ENCODE peak calls at places on chromosomes 3 and 15, in nine cellular contexts. U is right lobe of liver, V is cardiac muscle cell, W is Karpas-422, O is heart left ventricle, J is HCT116, P is psoas muscle, G is kidney, A is small intestine. X is an unnamed sample. For H3K4me1 and H3K9me3, the result is how much of the 10 kb centered on the place peaks cover.

GRCh38 chr3:46950661-46951241 is 25.8 kb downstream of the CCDC12 start:
- DNase-seq in U (no peak), V (no peak), W (no peak), O (no peak), J (no peak), P (no peak), G (peak), A (no peak), X (no peak)

GRCh38 chr3:114861666-114862065 is 285.4 kb downstream of the ZBTB20 start:
- DNase-seq in U (no peak), V (no peak), W (no peak), O (no peak), J (no peak), P (no peak), G (no peak), A (no peak), X (no peak)

GRCh38 chr3:183991403-183991802 is 26.3 kb downstream of the ABCC5 start:
- DNase-seq in U (no peak), V (no peak), W (no peak), O (no peak), J (no peak), P (no peak), G (no peak), A (no peak), X (no peak)

GRCh38 chr3:157119369-157119951 is 40.5 kb downstream of the CCNL1 start:
- DNase-seq in U (peak), V (no peak), W (no peak), O (no peak), J (no peak), P (no peak), G (no peak), A (peak), X (no peak)

GRCh38 chr3:124206225-124206624 is 214.3 kb upstream of the ROPN1 start:
- DNase-seq in U (no peak), V (no peak), W (no peak), O (no peak), J (no peak), P (no peak), G (no peak), A (no peak), X (no peak)

GRCh38 chr15:50315814-50316630 is 39.0 kb downstream of the GABPB1 start:
- DNase-seq in U (no peak), V (peak), W (peak), O (no peak), J (peak), P (no peak), G (no peak), A (peak), X (no peak)

GRCh38 chr3:62604301-62604700 is 231.0 kb upstream of the FEZF2 start:
- DNase-seq in U (no peak), V (no peak), W (no peak), O (no peak), J (no peak), P (no peak), G (no peak), A (no peak), X (no peak)

GRCh38 chr3:133854971-133855370 is 40.7 kb downstream of the RAB6B start:
- DNase-seq in U (no peak), V (no peak), W (no peak), O (no peak), J (no peak), P (no peak), G (peak), A (no peak), X (no peak)

GRCh38 chr15:77907824-77908751 is 169.4 kb downstream of the TBC1D2B start:
- DNase-seq in U (peak), V (peak), W (peak), O (no peak), J (peak), P (no peak), G (peak), A (no peak), X (peak)

GRCh38 chr3:126571078-126571477 is 12.3 kb upstream of the C3orf22 start:
- DNase-seq in U (no peak), V (no peak), W (no peak), O (no peak), J (no peak), P (no peak), G (no peak), A (no peak), X (no peak)

DNA sequence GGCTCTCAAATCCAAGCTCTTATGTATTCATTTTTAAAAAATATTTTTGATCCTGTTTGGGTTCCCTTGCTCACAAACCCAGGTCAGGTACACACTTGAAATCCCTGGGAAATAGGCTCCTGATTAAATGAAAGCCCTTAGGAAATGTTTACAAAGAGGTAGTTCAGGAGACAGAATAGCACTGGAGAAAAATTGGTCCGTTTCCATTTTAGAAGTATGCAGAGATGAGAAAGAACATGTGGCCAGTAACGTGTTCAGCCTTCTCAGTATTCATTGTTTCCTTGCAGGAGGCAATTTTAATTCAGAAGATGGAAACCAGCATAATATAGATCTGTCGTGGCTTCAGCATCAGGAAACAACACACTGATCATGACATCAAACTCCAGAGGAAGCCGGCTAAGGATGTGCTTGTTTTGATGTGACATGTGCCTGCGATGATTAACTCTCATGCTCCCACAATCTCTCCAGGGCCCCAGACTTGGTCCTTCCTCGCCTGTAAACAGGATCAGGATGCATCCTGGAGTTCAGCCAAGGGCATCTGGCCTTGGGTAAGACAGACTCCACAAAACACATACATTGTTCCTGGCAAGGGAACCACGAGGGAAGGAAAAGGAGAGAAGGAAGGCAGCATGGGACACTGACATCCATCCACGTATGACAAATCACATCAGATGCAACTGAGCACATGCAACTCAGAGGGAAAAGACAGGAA is 350.5 kb upstream of the THBS1 start:
- DNase-seq in U (no peak), V (no peak), W (no peak), O (no peak), J (no peak), P (no peak), G (no peak), A (no peak), X (no peak)
- H3K4me3 ChIP-seq in U (no peak), V (no peak), W (no peak), O (no peak), J (no peak), P (no peak), G (no peak), A (no peak), X (no peak)

DNA sequence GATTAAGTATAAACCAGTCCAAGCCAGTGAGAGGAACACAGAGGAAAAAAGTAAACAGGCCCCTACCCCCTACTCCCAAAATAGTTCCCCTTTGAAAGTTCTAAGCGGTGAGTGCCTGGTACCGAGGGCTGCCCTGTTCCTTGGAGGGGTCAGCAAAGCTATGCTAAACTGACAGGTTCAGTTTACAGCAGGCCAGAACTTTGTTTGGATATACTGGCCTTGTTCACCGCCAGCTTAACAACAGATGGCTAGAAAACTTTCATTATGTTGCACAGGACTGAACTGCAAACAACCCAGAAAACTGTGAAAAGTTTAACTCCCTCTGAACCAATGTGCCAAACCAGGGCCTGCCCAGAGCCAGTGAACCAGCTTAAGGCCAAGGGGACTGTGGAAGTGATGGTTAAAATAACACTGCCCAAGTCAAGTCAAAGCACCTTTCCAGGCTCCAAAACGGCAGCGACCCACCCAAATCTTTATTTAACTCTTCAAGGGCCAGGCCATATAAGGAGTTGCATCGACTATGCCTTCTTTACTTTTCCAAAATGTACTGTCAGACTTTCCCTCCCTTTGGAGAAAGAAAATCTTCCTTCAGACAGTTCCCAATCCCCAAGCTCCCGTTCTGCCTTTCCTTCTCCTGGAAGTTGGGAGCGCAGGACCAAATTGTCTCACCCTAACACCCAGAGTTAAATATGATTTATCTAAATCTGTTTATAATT is 448.0 kb downstream of the FOXP1 start:
- DNase-seq in U (no peak), V (peak), W (no peak), O (no peak), J (no peak), P (no peak), G (no peak), A (no peak), X (no peak)
- H3K4me1 ChIP-seq in U (under half), V (half or more), W (half or more), O (under half), J (under half), P (half or more), G (under half), A (under half), X (under half)

GRCh38 chr3:181568693-181569092 is 143.0 kb upstream of the SOX2 start:
- DNase-seq in U (no peak), V (no peak), W (no peak), O (no peak), J (no peak), P (no peak), G (no peak), A (no peak), X (no peak)

GRCh38 chr3:181568248-181568647 is 143.5 kb upstream of the SOX2 start:
- DNase-seq in U (no peak), V (no peak), W (no peak), O (no peak), J (no peak), P (no peak), G (no peak), A (no peak), X (no peak)

GRCh38 chr3:181569356-181569940 is 142.3 kb upstream of the SOX2 start:
- DNase-seq in U (no peak), V (no peak), W (no peak), O (no peak), J (no peak), P (no peak), G (no peak), A (no peak), X (no peak)

GRCh38 chr3:181572432-181572831 is 139.3 kb upstream of the SOX2 start:
- DNase-seq in U (no peak), V (no peak), W (no peak), O (no peak), J (no peak), P (no peak), G (no peak), A (no peak), X (no peak)

GRCh38 chr3:181570472-181570871 is 141.3 kb upstream of the SOX2 start:
- DNase-seq in U (no peak), V (no peak), W (no peak), O (no peak), J (no peak), P (no peak), G (no peak), A (no peak), X (no peak)
- H3K9me3 ChIP-seq in U (under half), V (under half), W (under half), O (under half), J (under half), P (under half), G (under half), A (under half), X (under half)

GRCh38 chr3:149613988-149614387 is 43.8 kb downstream of the WWTR1 start:
- DNase-seq in U (no peak), V (no peak), W (no peak), O (no peak), J (no peak), P (no peak), G (no peak), A (no peak), X (no peak)

GRCh38 chr3:149618151-149619123 is 39.4 kb downstream of the WWTR1 start:
- DNase-seq in U (no peak), V (peak), W (no peak), O (peak), J (no peak), P (no peak), G (no peak), A (no peak), X (no peak)

GRCh38 chr3:149611149-149611548 is 46.7 kb downstream of the WWTR1 start:
- DNase-seq in U (no peak), V (no peak), W (no peak), O (no peak), J (no peak), P (no peak), G (no peak), A (no peak), X (no peak)

GRCh38 chr3:149612456-149612855 is 45.4 kb downstream of the WWTR1 start:
- DNase-seq in U (no peak), V (no peak), W (no peak), O (no peak), J (no peak), P (no peak), G (no peak), A (no peak), X (no peak)

DNA sequence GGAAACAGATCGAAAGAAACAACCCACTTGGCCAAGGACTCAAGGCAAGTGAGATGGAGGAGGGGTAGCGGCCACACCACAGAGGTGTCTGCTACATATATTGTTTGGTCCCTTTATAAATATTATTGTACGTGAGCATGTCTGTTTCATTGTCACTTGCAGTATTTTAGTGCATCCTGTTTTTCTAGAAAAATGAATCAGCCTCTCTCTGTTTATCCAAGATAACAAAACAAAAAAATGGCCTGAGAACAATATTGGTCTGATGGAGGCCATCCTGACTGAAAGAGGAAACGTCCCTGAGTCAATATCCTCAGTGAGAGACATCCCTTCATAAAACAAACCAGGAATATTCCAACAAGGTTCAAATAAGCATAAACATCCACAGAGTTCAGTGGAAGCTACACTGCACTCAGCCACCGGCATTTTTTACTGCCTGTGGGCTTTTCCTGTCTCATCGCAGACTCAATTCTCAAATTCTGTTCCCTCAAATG is 42.0 kb downstream of the WWTR1 start:
- DNase-seq in U (no peak), V (no peak), W (no peak), O (no peak), J (no peak), P (no peak), G (no peak), A (no peak), X (no peak)
- H3K4me3 ChIP-seq in U (no peak), V (no peak), W (no peak), O (no peak), J (no peak), P (no peak), G (no peak), A (no peak), X (no peak)

DNA sequence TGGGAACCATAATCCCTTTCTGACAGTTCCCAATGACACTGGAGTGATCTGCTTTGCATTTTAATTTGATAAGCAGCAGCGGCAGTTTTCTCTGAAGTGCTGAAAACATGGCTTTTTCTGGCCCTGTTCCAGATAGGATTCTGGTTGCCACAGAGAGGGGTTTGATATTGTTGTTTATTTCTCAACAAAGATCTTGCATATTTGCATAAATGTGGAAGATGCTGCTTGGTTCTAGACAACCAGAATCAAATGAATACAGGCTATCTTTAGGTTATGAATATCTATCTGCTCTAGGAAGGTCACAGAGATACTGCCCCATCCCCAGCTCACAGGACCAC is 137.1 kb downstream of the ZNF609 start:
- DNase-seq in U (no peak), V (no peak), W (peak), O (no peak), J (no peak), P (no peak), G (no peak), A (no peak), X (no peak)
- H3K4me1 ChIP-seq in U (under half), V (under half), W (half or more), O (under half), J (under half), P (under half), G (under half), A (under half), X (under half)

GRCh38 chr3:13901935-13902584 is 22.2 kb upstream of the WNT7A start:
- DNase-seq in U (no peak), V (no peak), W (no peak), O (no peak), J (no peak), P (no peak), G (no peak), A (no peak), X (no peak)

GRCh38 chr3:13902648-13903238 is 22.9 kb upstream of the WNT7A start:
- DNase-seq in U (no peak), V (no peak), W (no peak), O (no peak), J (no peak), P (no peak), G (no peak), A (no peak), X (no peak)
- H3K9me3 ChIP-seq in U (under half), V (under half), W (under half), O (half or more), J (under half), P (half or more), G (under half), A (under half), X (under half)

DNA sequence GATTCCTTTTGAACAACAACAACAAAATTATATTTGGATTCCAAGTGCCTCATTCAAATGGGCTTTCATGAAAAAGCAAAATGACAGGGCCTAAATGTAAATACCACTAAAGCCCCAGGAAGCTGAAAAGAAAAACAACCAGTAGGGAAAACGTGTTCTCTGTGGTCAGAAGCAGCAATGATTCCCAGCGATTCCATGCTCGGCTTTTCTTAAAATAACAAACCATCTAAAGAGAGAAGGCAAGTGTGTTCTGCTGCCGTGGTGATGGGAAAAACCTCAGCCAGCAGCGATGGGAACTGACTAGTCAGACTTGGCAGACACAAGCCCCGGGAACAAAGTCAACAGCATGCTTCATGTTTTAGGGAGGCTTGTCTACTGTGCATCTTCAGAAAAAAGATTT is 153.6 kb downstream of the TNIK start:
- DNase-seq in U (no peak), V (no peak), W (no peak), O (peak), J (no peak), P (peak), G (peak), A (peak), X (no peak)
- H3K4me3 ChIP-seq in U (no peak), V (no peak), W (no peak), O (no peak), J (no peak), P (peak), G (no peak), A (no peak), X (no peak)

GRCh38 chr15:78947506-78947905 is 2.7 kb upstream of the CTSH start:
- DNase-seq in U (no peak), V (no peak), W (no peak), O (no peak), J (no peak), P (no peak), G (no peak), A (no peak), X (no peak)
- H3K4me1 ChIP-seq in U (under half), V (under half), W (under half), O (under half), J (half or more), P (under half), G (under half), A (under half), X (under half)

GRCh38 chr15:59678171-59678570 is 10.9 kb downstream of the BNIP2 start:
- DNase-seq in U (no peak), V (no peak), W (no peak), O (no peak), J (no peak), P (no peak), G (no peak), A (no peak), X (no peak)
- H3K9me3 ChIP-seq in U (under half), V (under half), W (under half), O (under half), J (under half), P (under half), G (under half), A (under half), X (under half)

X was measured in Peyer's patch.